ENCODE peak calls at places on chromosome 17, in four cellular contexts. W is NCI-H69, Z is T follicular helper cell, Q is germinal center. G is an unnamed sample.

GRCh38 chr17:1455291-1455747 is 713 bp downstream of the CRK start:
- DNase-seq in Z (peak), W (peak), Q (peak), G (peak)

GRCh38 chr17:67729903-67730302 is 12.2 kb downstream of the NOL11 start:
- DNase-seq in Q (no peak), W (no peak), Z (no peak), G (no peak)

GRCh38 chr17:7326186-7326585 is 2.9 kb downstream of the NEURL4 start:
- DNase-seq in W (no peak), Q (no peak), Z (no peak), G (no peak)

GRCh38 chr17:41684050-41684449 is 4.6 kb upstream of the EIF1 start:
- DNase-seq in Z (no peak), Q (no peak), W (no peak), G (no peak)

GRCh38 chr17:69828087-69828486 is 246.9 kb upstream of the KCNJ16 start:
- DNase-seq in Q (no peak), Z (no peak), W (peak), G (no peak)

GRCh38 chr17:58621174-58621573 is 70.7 kb downstream of the TEX14 start:
- DNase-seq in Q (no peak), Z (no peak), W (no peak), G (no peak)

GRCh38 chr17:2393184-2393953 is 7.5 kb downstream of the MNT start:
- DNase-seq in W (peak), Z (peak), Q (peak), G (peak)

GRCh38 chr17:2856727-2857126 is 60.5 kb downstream of the RAP1GAP2 start:
- DNase-seq in Q (no peak), W (peak), Z (no peak), G (no peak)

GRCh38 chr17:82351713-82352488 is 7.1 kb upstream of the TEX19 start:
- DNase-seq in Q (peak), W (peak), Z (peak), G (peak)

GRCh38 chr17:17666111-17666714 is 15.0 kb upstream of the RAI1 start:
- DNase-seq in Q (peak), Z (no peak), W (no peak), G (no peak)

GRCh38 chr17:50451943-50452626 is 16.6 kb downstream of the CHAD start:
- DNase-seq in Z (no peak), Q (no peak), W (no peak), G (no peak)

GRCh38 chr17:6526362-6527152 is 29.8 kb downstream of the PITPNM3 start:
- DNase-seq in Q (no peak), W (no peak), Z (no peak), G (no peak)

GRCh38 chr17:44925731-44926697 is 10.7 kb upstream of the GFAP start:
- DNase-seq in Q (no peak), Z (no peak), W (no peak), G (no peak)

GRCh38 chr17:21176996-21177395 is 37.0 kb downstream of the TMEM11 start:
- DNase-seq in Z (no peak), W (no peak), Q (no peak), G (no peak)

GRCh38 chr17:32943647-32944191 is 15.8 kb downstream of the TMEM98 start:
- DNase-seq in Z (no peak), W (no peak), Q (no peak), G (no peak)

GRCh38 chr17:81231121-81231645 is 7.7 kb downstream of the TEPSIN start:
- DNase-seq in Q (no peak), W (no peak), Z (no peak), G (no peak)

GRCh38 chr17:17141860-17142552 is 64.1 kb downstream of the PLD6 start:
- DNase-seq in W (no peak), Z (peak), Q (peak), G (no peak)

GRCh38 chr17:77444653-77445029 is 303.9 kb downstream of the SEC14L1 start:
- DNase-seq in W (no peak), Q (no peak), Z (no peak), G (no peak)

GRCh38 chr17:76263896-76264295 is 1.3 kb upstream of the UBALD2 start:
- DNase-seq in Q (no peak), Z (no peak), W (no peak), G (no peak)

GRCh38 chr17:19534562-19535149 is 1.0 kb downstream of the SLC47A1 start:
- DNase-seq in Z (no peak), W (no peak), Q (no peak), G (no peak)

GRCh38 chr17:27657620-27658019 is 26.6 kb downstream of the LGALS9 start:
- DNase-seq in W (no peak), Q (no peak), Z (no peak), G (no peak)

GRCh38 chr17:61511480-61512182 is 59.4 kb downstream of the TBX4 start:
- DNase-seq in W (peak), Q (no peak), Z (no peak), G (no peak)

GRCh38 chr17:4722678-4723240 is 8.5 kb upstream of the MED11 start:
- DNase-seq in Z (no peak), W (no peak), Q (no peak), G (no peak)

GRCh38 chr17:76182016-76182764 is 41.1 kb upstream of the FOXJ1 start:
- DNase-seq in W (peak), Z (peak), Q (peak), G (peak)

GRCh38 chr17:48143629-48144028 is 36.1 kb downstream of the SNX11 start:
- DNase-seq in Z (no peak), W (peak), Q (no peak), G (no peak)

GRCh38 chr17:53649201-53649600 is 173.5 kb upstream of the KIF2B start:
- DNase-seq in Q (no peak), W (no peak), Z (no peak), G (no peak)

GRCh38 chr17:73628642-73629552 is 15.3 kb downstream of the SDK2 start:
- DNase-seq in Z (no peak), Q (no peak), W (no peak), G (no peak)

G was measured in T-helper 22 cell.